ENCODE peak calls at places on chromosomes 2 and 18, in four cellular contexts. A, V, S and G are unnamed samples.
A peak's percentile ranks its signal among the peaks of the same experiment; 100 is the strongest.

GRCh38 chr2:119914266-119914665 is 98.6 kb upstream of the EPB41L5 start:
- DNase-seq in S (no peak), A (no peak), V (no peak), G (no peak)

GRCh38 chr2:170739048-170739447 is 23.9 kb downstream of the SP5 start:
- DNase-seq in S (no peak), V (no peak), A (no peak), G (no peak)

GRCh38 chr2:191249131-191249813 is 4.1 kb downstream of the MYO1B start:
- DNase-seq in V (no peak), S (no peak), A (no peak), G (no peak)

GRCh38 chr2:101961287-101962242 is 30.2 kb upstream of the IL1R2 start:
- DNase-seq in V (no peak), S (no peak), A (no peak), G (no peak)

GRCh38 chr2:179884193-179884592 is 22.8 kb upstream of the ZNF385B start:
- DNase-seq in V (no peak), S (no peak), A (no peak), G (no peak)

GRCh38 chr18:9109523-9109922 is 7.0 kb downstream of the NDUFV2 start:
- DNase-seq in V (no peak), A (no peak), S (no peak), G (no peak)

GRCh38 chr2:33274524-33274923 is 201.9 kb upstream of the RASGRP3 start:
- DNase-seq in V (no peak), S (no peak), A (no peak), G (no peak)

GRCh38 chr2:182980115-182980514 is 58.1 kb downstream of the NCKAP1 start:
- DNase-seq in S (no peak), A (peak; percentile 44), V (no peak), G (peak; percentile 23)

GRCh38 chr2:158894078-158894477 is 74.4 kb upstream of the TANC1 start:
- DNase-seq in S (no peak), V (no peak), A (no peak), G (no peak)

GRCh38 chr2:239768907-239769573 is 256.1 kb downstream of the NDUFA10 start:
- DNase-seq in V (no peak), S (no peak), A (no peak), G (no peak)

GRCh38 chr2:197251576-197251975 is 59.0 kb downstream of the ANKRD44 start:
- DNase-seq in A (no peak), S (no peak), V (no peak), G (no peak)

GRCh38 chr2:24832991-24833671 is 39.9 kb downstream of the CENPO start:
- DNase-seq in V (no peak), A (no peak), S (no peak), G (no peak)

GRCh38 chr2:239078128-239078924 is 230.4 kb downstream of the TWIST2 start:
- DNase-seq in V (no peak), A (no peak), S (no peak), G (no peak)

GRCh38 chr2:148130571-148130970 is 109.7 kb downstream of the MBD5 start:
- DNase-seq in S (no peak), A (no peak), V (no peak), G (no peak)

GRCh38 chr2:196606516-196606915 is 33.0 kb upstream of the CCDC150 start:
- DNase-seq in S (no peak), A (no peak), V (no peak), G (no peak)

GRCh38 chr2:220465700-220466099 is 838.3 kb downstream of the SLC4A3 start:
- DNase-seq in S (no peak), V (no peak), A (no peak), G (no peak)

GRCh38 chr18:54684786-54685185 is 93.7 kb downstream of the DYNAP start:
- DNase-seq in A (no peak), S (no peak), V (no peak), G (no peak)

GRCh38 chr18:50159654-50160046 is 35.3 kb downstream of the MYO5B start:
- DNase-seq in A (no peak), V (no peak), S (no peak), G (no peak)

GRCh38 chr2:213001285-213001910 is 150.0 kb downstream of the IKZF2 start:
- DNase-seq in V (no peak), S (no peak), A (no peak), G (no peak)